ENCODE peak calls at places on chromosomes 13 and 19, in six cellular contexts. A, J, Z, E, T and M are unnamed samples.

GRCh38 chr13:20550799-20551198 is 16.2 kb upstream of the IFT88 start:
- DNase-seq in A (no peak), T (no peak), J (no peak), E (no peak), Z (no peak), M (no peak)

GRCh38 chr19:19134687-19135158 is 3.6 kb downstream of the TMEM161A start:
- DNase-seq in T (no peak), J (no peak), Z (peak; percentile 84), E (no peak), A (peak; percentile 51), M (no peak)

GRCh38 chr13:95704510-95704909 is 27.6 kb downstream of the DNAJC3 start:
- DNase-seq in J (no peak), Z (peak; percentile 36), T (peak; percentile 4), E (no peak), A (no peak), M (no peak)

GRCh38 chr13:97834255-97834654 is 119.2 kb upstream of the IPO5 start:
- DNase-seq in Z (no peak), T (no peak), E (no peak), J (no peak), A (no peak), M (no peak)

GRCh38 chr13:54241719-54242118 is 1213.1 kb downstream of the OLFM4 start:
- DNase-seq in E (no peak), T (no peak), Z (no peak), A (peak; percentile 37), J (no peak), M (peak; percentile 74)

GRCh38 chr13:28239374-28239773 is 101.0 kb downstream of the PAN3 start:
- DNase-seq in A (no peak), E (no peak), J (no peak), Z (no peak), T (peak; percentile 60), M (no peak)

GRCh38 chr19:40143612-40144011 is 47.6 kb upstream of the MAP3K10 start:
- DNase-seq in T (no peak), Z (no peak), A (no peak), J (peak; percentile 20), E (peak; percentile 58), M (peak; percentile 82)

GRCh38 chr13:101785858-101786257 is 333.4 kb downstream of the ITGBL1 start:
- DNase-seq in J (peak; percentile 14), E (no peak), Z (peak; percentile 82), T (peak; percentile 43), A (peak; percentile 43), M (peak; percentile 29)

GRCh38 chr13:59801107-59801880 is 362.4 kb downstream of the DIAPH3 start:
- DNase-seq in J (no peak), Z (no peak), T (no peak), A (no peak), E (no peak), M (no peak)

GRCh38 chr19:43726736-43727592 is 11.1 kb downstream of the IRGC start:
- DNase-seq in J (peak; percentile 65), Z (no peak), T (no peak), A (no peak), E (no peak), M (no peak)

GRCh38 chr19:43731854-43732253 is 16.0 kb downstream of the IRGC start:
- DNase-seq in E (no peak), A (no peak), Z (no peak), T (no peak), J (no peak), M (peak; percentile 91)

GRCh38 chr19:43727593-43727853 is 11.6 kb downstream of the IRGC start:
- DNase-seq in T (no peak), E (no peak), Z (no peak), J (no peak), A (no peak), M (no peak)

GRCh38 chr19:43735013-43735412 is 19.1 kb downstream of the IRGC start:
- DNase-seq in T (no peak), J (no peak), Z (no peak), A (no peak), E (no peak), M (no peak)

DNA sequence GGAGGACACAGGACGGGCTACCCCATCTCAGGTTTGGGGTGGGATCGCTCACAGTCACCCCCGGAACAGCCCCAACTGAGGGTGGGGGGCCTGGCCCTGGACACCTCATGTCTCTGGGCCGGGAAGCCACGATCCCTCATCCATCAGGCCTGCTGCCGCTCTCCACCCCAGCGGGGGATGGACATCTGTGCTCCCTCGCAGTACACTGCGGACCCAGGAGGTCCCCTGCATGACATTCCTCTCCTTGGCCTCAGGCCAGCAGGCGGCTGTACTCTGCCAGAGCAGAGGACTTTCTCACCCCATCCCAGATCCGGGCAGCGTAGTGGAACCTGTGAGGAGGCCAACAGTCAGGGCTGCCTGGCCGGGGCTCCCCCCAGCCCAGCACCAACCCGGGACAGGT is 15.5 kb downstream of the IRGC start:
- DNase-seq in J (peak; percentile 26), A (no peak), E (no peak), Z (no peak), T (no peak), M (peak; percentile 53)
- H3K27ac ChIP-seq in J (no peak overlapping the region), A (no peak overlapping the region), E (no peak overlapping the region), Z (no peak overlapping the region), T (no peak overlapping the region), M (peak overlapping the region; percentile 53)

GRCh38 chr19:52664461-52664860 is 26.3 kb upstream of the ZNF83 start:
- DNase-seq in Z (no peak), J (no peak), E (no peak), T (no peak), A (no peak), M (no peak)

GRCh38 chr19:52665529-52665928 is 27.4 kb upstream of the ZNF83 start:
- DNase-seq in E (no peak), A (peak; percentile 15), T (peak; percentile 34), J (no peak), Z (no peak), M (no peak)

GRCh38 chr19:52667972-52668371 is 29.8 kb upstream of the ZNF83 start:
- DNase-seq in A (no peak), J (no peak), Z (no peak), E (no peak), T (no peak), M (no peak)

GRCh38 chr19:52662631-52663030 is 24.5 kb upstream of the ZNF83 start:
- DNase-seq in J (no peak), Z (no peak), E (no peak), T (no peak), A (peak; percentile 22), M (no peak)

GRCh38 chr19:52665047-52665446 is 26.9 kb upstream of the ZNF83 start:
- DNase-seq in J (no peak), E (no peak), A (no peak), Z (no peak), T (no peak), M (no peak)
- H3K36me3 ChIP-seq in J (no peaks in the 10 kb centered on the region), E (peaks cover 5% of the 10 kb centered on the region), A (no peaks in the 10 kb centered on the region), Z (no peaks in the 10 kb centered on the region), T (peaks cover 5% of the 10 kb centered on the region), M (peaks cover 58% of the 10 kb centered on the region)

GRCh38 chr19:35124098-35125060 is 8.8 kb downstream of the FXYD3 start:
- DNase-seq in T (peak; percentile 81), J (peak; percentile 96), A (peak; percentile 88), E (peak; percentile 88), Z (peak; percentile 52), M (no peak)
- H3K27ac ChIP-seq in T (no peak overlapping the region), J (peak overlapping the region; percentile 85), A (peak overlapping the region; percentile 55), E (peak overlapping the region; percentile 56), Z (no peak overlapping the region), M (no peak overlapping the region)

DNA sequence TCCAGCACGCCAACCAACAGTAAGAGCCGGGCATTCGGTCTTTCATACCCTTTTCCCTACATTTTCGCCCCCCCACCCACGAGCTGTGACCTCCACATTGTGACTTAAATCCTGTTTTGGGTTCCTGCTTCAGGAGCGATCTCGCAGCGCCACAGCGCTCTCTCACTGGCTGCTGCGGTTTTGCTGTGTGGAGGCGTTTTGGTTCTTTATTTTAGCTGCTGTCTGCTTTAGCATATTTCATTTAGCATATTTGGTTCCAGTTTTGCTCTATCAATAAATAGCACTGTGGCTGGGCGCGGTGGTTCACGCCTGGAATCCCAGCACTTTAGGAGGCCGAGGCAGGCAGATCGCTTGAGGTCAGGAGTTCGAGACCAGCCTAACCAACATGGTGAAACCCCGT is 19.6 kb upstream of the SLC39A3 start:
- DNase-seq in Z (no peak), A (no peak), E (no peak), J (no peak), T (no peak), M (no peak)
- H3K36me3 ChIP-seq in Z (peaks cover 17% of the 10 kb centered on the region), A (no peaks in the 10 kb centered on the region), E (no peaks in the 10 kb centered on the region), J (peaks cover 9% of the 10 kb centered on the region), T (peaks cover 57% of the 10 kb centered on the region), M (peaks cover 48% of the 10 kb centered on the region)

GRCh38 chr13:33679658-33680012 is 138.3 kb upstream of the RFC3 start:
- DNase-seq in E (no peak), T (no peak), Z (no peak), A (no peak), J (no peak), M (no peak)
- H3K27ac ChIP-seq in E (peak overlapping the region; percentile 6), T (peak overlapping the region; percentile 12), Z (no peak overlapping the region), A (peak overlapping the region; percentile 79), J (peak overlapping the region; percentile 25), M (no peak overlapping the region)